ENCODE peak calls at places on chromosomes 13 and 19, in nine cellular contexts. Q, J, R, H, T, Y, M, F and X are unnamed samples.

GRCh38 chr13:110525328-110526319 is 35.9 kb downstream of the RAB20 start:
- DNase-seq in Q (no peak), J (no peak), R (no peak), H (no peak), T (no peak), Y (no peak), M (peak; percentile 79), F (no peak), X (no peak)

GRCh38 chr13:97849305-97849704 is 104.2 kb upstream of the IPO5 start:
- DNase-seq in Q (peak; percentile 62), J (peak; percentile 15), R (peak; percentile 4), H (peak; percentile 20), T (no peak), Y (no peak), M (peak; percentile 62), F (peak; percentile 43), X (peak; percentile 3)

GRCh38 chr13:102721800-102722231 is 27.0 kb upstream of the METTL21C start:
- DNase-seq in Q (no peak), J (no peak), R (no peak), H (no peak), T (no peak), Y (no peak), M (peak; percentile 53), F (peak; percentile 8), X (no peak)

GRCh38 chr13:111145506-111145905 is 30.4 kb downstream of the ARHGEF7 start:
- DNase-seq in Q (no peak), J (no peak), R (no peak), H (no peak), T (no peak), Y (no peak), M (no peak), F (no peak), X (no peak)

GRCh38 chr13:31947105-31947504 is 84.5 kb upstream of the FRY start:
- DNase-seq in Q (no peak), J (no peak), R (no peak), H (peak; percentile 16), T (no peak), Y (no peak), M (no peak), F (no peak), X (no peak)

GRCh38 chr19:19704836-19705235 is 28.1 kb downstream of the ZNF14 start:
- DNase-seq in Q (peak; percentile 33), J (no peak), R (no peak), H (no peak), T (no peak), Y (no peak), M (no peak), F (no peak), X (no peak)

GRCh38 chr13:100298691-100299090 is 209.8 kb downstream of the PCCA start:
- DNase-seq in Q (no peak), J (no peak), R (no peak), H (no peak), T (no peak), Y (no peak), M (no peak), F (no peak), X (no peak)

GRCh38 chr13:67283602-67284001 is 53.5 kb upstream of the PCDH9 start:
- DNase-seq in Q (no peak), J (no peak), R (no peak), H (no peak), T (no peak), Y (no peak), M (no peak), F (peak; percentile 65), X (no peak)

GRCh38 chr19:27738569-27739193 is 1474.3 kb downstream of the UQCRFS1 start:
- DNase-seq in Q (no peak), J (no peak), R (no peak), H (no peak), T (no peak), Y (no peak), M (no peak), F (no peak), X (no peak)
- H3K9me3 ChIP-seq in Q (peaks cover 11% of the 10 kb centered on the region), J (no peaks in the 10 kb centered on the region), R (peaks cover 6% of the 10 kb centered on the region), H (peaks cover 10% of the 10 kb centered on the region), T (no peaks in the 10 kb centered on the region), Y (no peaks in the 10 kb centered on the region), M (no peaks in the 10 kb centered on the region), F (no peaks in the 10 kb centered on the region), X (peaks cover 65% of the 10 kb centered on the region)

GRCh38 chr13:71034018-71034417 is 833.0 kb downstream of the DACH1 start:
- DNase-seq in Q (no peak), J (no peak), R (no peak), H (no peak), T (no peak), Y (no peak), M (no peak), F (no peak), X (no peak)
- H3K9me3 ChIP-seq in Q (peaks cover 8% of the 10 kb centered on the region), J (no peaks in the 10 kb centered on the region), R (no peaks in the 10 kb centered on the region), H (peaks cover 8% of the 10 kb centered on the region), T (no peaks in the 10 kb centered on the region), Y (no peaks in the 10 kb centered on the region), M (no peaks in the 10 kb centered on the region), F (no peaks in the 10 kb centered on the region), X (peaks cover 17% of the 10 kb centered on the region)

GRCh38 chr19:22610121-22610520 is 24.0 kb upstream of the ZNF492 start:
- DNase-seq in Q (no peak), J (no peak), R (no peak), H (no peak), T (no peak), Y (no peak), M (peak; percentile 26), F (no peak), X (no peak)

GRCh38 chr19:22609630-22610029 is 24.5 kb upstream of the ZNF492 start:
- DNase-seq in Q (no peak), J (no peak), R (no peak), H (no peak), T (no peak), Y (no peak), M (peak; percentile 46), F (no peak), X (no peak)

GRCh38 chr19:22606954-22607652 is 27.0 kb upstream of the ZNF492 start:
- DNase-seq in Q (no peak), J (no peak), R (no peak), H (no peak), T (no peak), Y (no peak), M (peak; percentile 44), F (no peak), X (no peak)

GRCh38 chr19:22607653-22608430 is 26.3 kb upstream of the ZNF492 start:
- DNase-seq in Q (no peak), J (no peak), R (no peak), H (no peak), T (no peak), Y (no peak), M (no peak), F (no peak), X (no peak)

DNA sequence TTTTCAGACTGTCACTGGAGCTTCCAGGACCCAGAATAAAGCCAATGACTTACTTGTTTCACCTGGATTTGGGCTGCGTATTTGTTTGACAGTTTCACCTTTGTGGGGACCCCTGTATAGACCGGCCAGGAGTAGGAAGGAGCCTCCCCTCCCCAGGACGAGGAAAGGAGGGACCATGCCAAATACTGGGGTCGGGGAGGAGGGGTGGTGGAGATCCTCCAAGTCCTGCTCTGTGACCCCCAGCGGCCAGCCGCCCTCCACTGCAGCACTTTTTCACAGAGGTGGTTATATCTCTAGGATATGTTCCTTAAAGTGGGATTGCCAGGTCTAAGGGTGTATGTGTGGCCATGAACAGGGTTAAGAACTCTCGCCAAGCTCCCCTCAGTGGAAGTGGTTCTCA is 25.7 kb upstream of the ZNF492 start:
- DNase-seq in Q (no peak), J (no peak), R (no peak), H (no peak), T (no peak), Y (no peak), M (peak; percentile 22), F (no peak), X (no peak)
- H3K9me3 ChIP-seq in Q (peaks cover 13% of the 10 kb centered on the region), J (no peaks in the 10 kb centered on the region), R (peaks cover 71% of the 10 kb centered on the region), H (peaks cover 15% of the 10 kb centered on the region), T (no peaks in the 10 kb centered on the region), Y (no peaks in the 10 kb centered on the region), M (no peaks in the 10 kb centered on the region), F (no peaks in the 10 kb centered on the region), X (peaks cover 28% of the 10 kb centered on the region)

GRCh38 chr19:15923702-15924101 is 10.6 kb downstream of the CYP4F11 start:
- DNase-seq in Q (no peak), J (no peak), R (no peak), H (no peak), T (no peak), Y (no peak), M (no peak), F (no peak), X (no peak)
- H3K9me3 ChIP-seq in Q (no peaks in the 10 kb centered on the region), J (no peaks in the 10 kb centered on the region), R (peaks cover 26% of the 10 kb centered on the region), H (peaks cover 8% of the 10 kb centered on the region), T (no peaks in the 10 kb centered on the region), Y (no peaks in the 10 kb centered on the region), M (no peaks in the 10 kb centered on the region), F (no peaks in the 10 kb centered on the region), X (no peaks in the 10 kb centered on the region)

DNA sequence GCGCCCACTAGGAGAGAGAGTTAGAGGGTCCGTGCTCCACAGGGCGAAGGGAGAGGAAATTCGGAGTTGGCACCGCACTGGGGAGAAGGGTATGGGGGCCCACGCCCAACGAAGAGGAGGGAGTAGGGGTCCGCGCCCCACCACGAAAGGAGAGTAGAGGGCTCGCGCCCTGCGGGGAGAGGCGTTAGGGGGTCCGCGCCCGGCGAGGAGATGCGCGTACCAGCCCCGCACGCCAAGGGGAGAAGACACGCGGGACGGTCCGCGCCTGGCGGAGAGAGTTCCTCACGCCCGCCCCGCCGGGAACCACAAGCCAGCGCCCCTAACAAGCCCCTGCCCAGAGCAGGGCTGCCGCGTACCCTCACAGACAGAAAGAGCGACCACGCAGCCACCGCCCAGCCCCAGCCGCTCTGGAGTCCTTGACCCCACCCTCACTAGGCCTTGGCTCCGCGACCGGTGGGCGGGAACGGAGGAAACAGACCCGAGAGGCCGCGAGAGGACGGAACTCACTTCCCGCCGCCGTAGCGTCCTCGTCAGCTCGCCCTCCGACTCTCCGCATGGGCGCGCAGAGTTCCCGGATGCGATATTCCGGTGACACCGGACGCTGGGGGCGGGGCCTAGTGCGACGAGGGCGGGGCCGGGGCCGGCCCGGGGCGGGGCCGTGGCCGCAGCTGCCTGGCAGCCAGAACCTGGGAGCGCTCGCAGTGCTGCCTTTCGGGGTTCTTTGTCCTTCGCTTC is 20.0 kb upstream of the ZSCAN18 start:
- DNase-seq in Q (no peak), J (peak; percentile 24), R (no peak), H (no peak), T (no peak), Y (no peak), M (peak; percentile 34), F (no peak), X (no peak)
- H3K9me3 ChIP-seq in Q (peaks cover 75% of the 10 kb centered on the region), J (no peaks in the 10 kb centered on the region), R (peaks cover 54% of the 10 kb centered on the region), H (peaks cover 9% of the 10 kb centered on the region), T (no peaks in the 10 kb centered on the region), Y (peaks cover 23% of the 10 kb centered on the region), M (peaks cover 30% of the 10 kb centered on the region), F (peaks cover 2% of the 10 kb centered on the region), X (peaks cover 51% of the 10 kb centered on the region)

GRCh38 chr13:30889196-30889690 is 16.8 kb upstream of the MEDAG start:
- DNase-seq in Q (no peak), J (no peak), R (no peak), H (no peak), T (no peak), Y (no peak), M (no peak), F (no peak), X (no peak)
- H3K9me3 ChIP-seq in Q (no peaks in the 10 kb centered on the region), J (no peaks in the 10 kb centered on the region), R (peaks cover 2% of the 10 kb centered on the region), H (no peaks in the 10 kb centered on the region), T (no peaks in the 10 kb centered on the region), Y (no peaks in the 10 kb centered on the region), M (no peaks in the 10 kb centered on the region), F (no peaks in the 10 kb centered on the region), X (peaks cover 2% of the 10 kb centered on the region)